ENCODE peak calls at places on chromosome 15, in four cellular contexts. Q, L, T and S are unnamed samples. For H3K4me1, the result is how much of the 10 kb centered on the place peaks cover.

GRCh38 chr15:19987389-19988048 is 554.1 kb downstream of the GOLGA6L6 start:
- DNase-seq in T (peak), L (peak), Q (peak), S (no peak)

GRCh38 chr15:70291295-70291694 is 193.6 kb upstream of the TLE3 start:
- DNase-seq in Q (no peak), L (no peak), T (no peak), S (no peak)

GRCh38 chr15:43241100-43241499 is 20.3 kb upstream of the EPB42 start:
- DNase-seq in T (no peak), L (no peak), Q (no peak), S (no peak)

GRCh38 chr15:44010114-44010513 is 183.3 kb downstream of the WDR76 start:
- DNase-seq in T (no peak), L (no peak), Q (no peak), S (no peak)

GRCh38 chr15:69498282-69498681 is 45.7 kb downstream of the RPLP1 start:
- DNase-seq in T (peak), Q (no peak), L (no peak), S (no peak)

GRCh38 chr15:60643490-60644040 is 164.6 kb upstream of the ICE2 start:
- DNase-seq in L (no peak), Q (no peak), T (no peak), S (no peak)

GRCh38 chr15:31799711-31800321 is 230.5 kb upstream of the CHRNA7 start:
- DNase-seq in T (no peak), Q (no peak), L (no peak), S (no peak)

GRCh38 chr15:62035256-62035908 is 24.9 kb downstream of the VPS13C start:
- DNase-seq in L (no peak), Q (no peak), T (no peak), S (no peak)

GRCh38 chr15:31024330-31024729 is 32.9 kb upstream of the MTMR10 start:
- DNase-seq in L (no peak), Q (peak), T (no peak), S (peak)

GRCh38 chr15:60390931-60391501 is 6.8 kb downstream of the ANXA2 start:
- DNase-seq in T (no peak), Q (peak), L (peak), S (peak)

GRCh38 chr15:39376371-39376909 is 204.4 kb upstream of the THBS1 start:
- DNase-seq in L (no peak), Q (no peak), T (no peak), S (no peak)

GRCh38 chr15:76223521-76223920 is 87.7 kb downstream of the ETFA start:
- DNase-seq in Q (no peak), T (no peak), L (no peak), S (no peak)

GRCh38 chr15:76776480-76776879 is 128.7 kb downstream of the SCAPER start:
- DNase-seq in T (no peak), Q (no peak), L (no peak), S (no peak)

GRCh38 chr15:68434021-68434420 is 2.1 kb upstream of the ITGA11 start:
- DNase-seq in L (no peak), T (peak), Q (no peak), S (no peak)

GRCh38 chr15:75712668-75713337 is at the start of gene CSPG4:
- DNase-seq in T (peak), L (peak), Q (no peak), S (no peak)

GRCh38 chr15:41585140-41586047 is 26.4 kb downstream of the TYRO3 start:
- DNase-seq in T (peak), Q (no peak), L (no peak), S (no peak)

GRCh38 chr15:77702211-77702957 is 69.7 kb upstream of the LINGO1 start:
- DNase-seq in L (peak), Q (no peak), T (peak), S (no peak)

GRCh38 chr15:98649621-98649995 is 1.3 kb downstream of the IGF1R start:
- DNase-seq in T (no peak), Q (no peak), L (no peak), S (no peak)

GRCh38 chr15:58524247-58524646 is 92.5 kb downstream of the LIPC start:
- DNase-seq in Q (peak), L (no peak), T (no peak), S (no peak)

GRCh38 chr15:98650871-98651481 is 2.6 kb downstream of the IGF1R start:
- DNase-seq in T (no peak), Q (no peak), L (no peak), S (no peak)

GRCh38 chr15:43772624-43773023 is 4.1 kb downstream of the ELL3 start:
- DNase-seq in Q (no peak), T (no peak), L (no peak), S (no peak)

DNA sequence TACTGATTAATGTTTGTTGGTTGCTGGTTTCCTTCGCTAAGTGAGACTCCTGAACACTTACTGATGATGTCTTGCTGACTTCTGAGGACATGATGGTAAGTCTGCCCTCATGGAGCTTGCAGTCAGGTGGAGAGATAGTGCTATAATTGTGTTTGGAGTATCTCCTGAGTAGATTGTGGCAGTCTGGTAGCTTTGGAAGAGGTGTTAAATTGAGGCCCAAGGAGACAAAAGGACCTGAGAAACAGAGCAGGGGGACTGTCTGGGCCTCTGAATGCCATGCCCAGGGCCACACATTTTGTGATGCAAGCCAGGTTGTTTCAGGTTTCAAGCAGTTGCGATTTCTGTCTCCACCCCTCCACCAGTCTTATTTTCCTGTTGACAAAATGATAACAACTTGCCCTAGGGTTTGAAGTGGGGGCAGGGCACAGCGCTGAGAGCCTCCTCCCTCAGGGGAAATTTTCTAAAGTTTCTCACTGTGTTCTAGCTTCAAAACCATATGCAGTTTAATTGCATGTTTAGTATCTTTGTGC is 16.7 kb downstream of the SMAD3 start:
- DNase-seq in L (peak), Q (no peak), T (no peak), S (no peak)
- TF ChIP-seq ZNF274 in L (no peak), Q (no peak), T (no peak), S (no peak)

DNA sequence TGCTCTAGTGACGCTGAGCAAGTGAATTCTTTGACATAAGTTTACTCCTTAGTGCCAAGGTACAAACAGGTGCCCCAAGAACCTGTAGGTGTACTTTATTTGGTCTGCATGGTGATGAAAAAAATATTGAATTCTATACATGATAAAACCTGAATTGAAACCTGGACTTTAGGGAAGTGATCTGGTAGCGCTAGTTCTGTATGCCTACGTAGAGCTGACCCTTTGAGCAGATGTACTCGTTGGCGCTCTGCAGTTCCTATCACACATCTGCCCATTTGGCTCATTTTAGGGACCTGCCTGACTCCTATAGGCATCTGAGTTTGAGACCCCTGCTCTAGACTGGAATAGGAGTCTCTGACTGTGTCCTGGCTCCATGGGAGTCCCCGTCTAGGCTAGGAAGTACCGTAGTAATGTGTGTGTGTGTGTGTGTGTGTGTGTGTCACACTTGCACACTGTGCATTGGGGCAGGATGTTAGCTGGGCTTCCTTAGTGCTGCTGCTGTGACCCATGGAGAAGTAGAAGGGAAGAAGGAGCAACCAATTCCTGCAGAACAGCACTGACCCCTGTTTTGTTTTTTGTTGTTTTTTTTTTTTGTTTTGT is 21.2 kb downstream of the STARD5 start:
- DNase-seq in T (no peak), Q (no peak), L (no peak), S (no peak)
- H3K4me1 ChIP-seq in T (under half), Q (under half), L (under half), S (under half)

GRCh38 chr15:92444631-92445030 is 51.0 kb downstream of the ST8SIA2 start:
- DNase-seq in Q (no peak), T (no peak), L (no peak), S (no peak)

GRCh38 chr15:92448370-92448769 is 54.7 kb downstream of the ST8SIA2 start:
- DNase-seq in Q (no peak), L (no peak), T (no peak), S (no peak)

GRCh38 chr15:92438471-92438870 is 44.8 kb downstream of the ST8SIA2 start:
- DNase-seq in L (no peak), T (no peak), Q (no peak), S (no peak)

GRCh38 chr15:92439311-92439710 is 45.6 kb downstream of the ST8SIA2 start:
- DNase-seq in Q (no peak), L (no peak), T (no peak), S (no peak)

GRCh38 chr15:92443381-92443780 is 49.7 kb downstream of the ST8SIA2 start:
- DNase-seq in L (no peak), T (no peak), Q (no peak), S (no peak)
- TF ChIP-seq FOSL1 in L (no peak), T (no peak), Q (no peak), S (no peak)

GRCh38 chr15:99932676-99933402 is 199.6 kb upstream of the LYSMD4 start:
- DNase-seq in L (no peak), T (no peak), Q (no peak), S (no peak)
- TF ChIP-seq ZNF274 in L (no peak), T (no peak), Q (no peak), S (no peak)

GRCh38 chr15:63243776-63244175 is 33.6 kb upstream of the APH1B start:
- DNase-seq in Q (no peak), T (no peak), L (no peak), S (no peak)
- H3K4me1 ChIP-seq in Q (under half), T (under half), L (under half), S (under half)

DNA sequence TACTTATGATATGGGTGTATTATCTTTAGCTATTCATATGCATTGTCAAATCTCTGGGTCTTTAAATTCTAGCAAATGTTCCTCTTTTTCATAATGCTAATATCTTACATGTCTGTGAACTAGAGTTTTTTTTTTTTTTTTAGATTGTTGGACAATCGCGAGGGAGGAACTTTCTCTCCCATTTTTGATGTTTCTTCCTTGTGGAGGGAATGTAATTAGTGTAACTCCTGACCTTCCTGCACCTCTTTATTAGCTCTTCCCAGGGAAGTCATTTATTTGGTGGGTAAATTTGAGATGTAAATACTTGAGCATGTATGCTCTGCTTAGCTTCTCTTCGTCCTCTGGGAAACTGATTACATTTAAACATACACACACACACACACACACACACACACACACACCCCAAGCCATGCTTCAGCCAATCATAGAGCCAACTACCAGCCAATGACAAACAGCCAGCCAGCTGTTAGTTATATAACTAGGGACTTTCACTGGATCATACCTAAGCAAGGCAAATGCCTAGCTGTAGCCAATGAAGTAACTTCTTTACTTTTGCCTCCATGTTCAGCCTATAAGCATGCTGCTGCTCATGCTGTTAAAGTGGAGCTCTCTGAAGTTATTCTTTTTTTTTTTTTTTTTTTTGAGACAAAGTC is 8.3 kb upstream of the USP8 start:
- DNase-seq in Q (peak), T (no peak), L (peak), S (peak)
- TF ChIP-seq FOSL1 in Q (no peak), T (no peak), L (no peak), S (no peak)

DNA sequence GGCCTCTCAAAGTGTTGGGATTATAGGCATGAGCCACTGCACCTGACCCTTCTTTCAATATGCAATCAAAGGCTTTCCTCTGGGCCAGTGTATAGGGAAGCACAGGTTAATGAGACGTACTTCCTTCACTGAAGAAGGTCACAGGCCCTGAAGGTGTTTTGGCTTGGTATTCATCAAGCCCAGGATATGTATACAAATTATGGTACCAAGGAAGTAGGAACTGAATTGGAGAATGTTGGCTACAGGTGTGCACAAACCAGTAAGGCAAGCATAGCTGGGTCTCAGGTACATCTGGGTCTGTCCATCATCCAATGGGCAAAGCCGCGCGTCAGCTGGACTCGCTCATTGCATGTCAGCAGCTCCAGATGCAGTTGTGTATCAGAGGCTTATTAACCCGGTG is 237.9 kb downstream of the ADAMTS17 start:
- DNase-seq in Q (no peak), L (no peak), T (no peak), S (no peak)
- TF ChIP-seq ZNF274 in Q (no peak), L (no peak), T (no peak), S (no peak)

GRCh38 chr15:74377831-74378766 is 10.7 kb upstream of the CYP11A1 start:
- DNase-seq in T (no peak), L (no peak), Q (no peak), S (no peak)
- H3K4me1 ChIP-seq in T (under half), L (under half), Q (half or more), S (under half)

GRCh38 chr15:67110400-67110799 is 45.0 kb downstream of the SMAD3 start:
- DNase-seq in T (no peak), Q (no peak), L (no peak), S (no peak)
- TF ChIP-seq FOSL1 in T (no peak), Q (no peak), L (no peak), S (no peak)

GRCh38 chr15:56871180-56871579 is 47.3 kb upstream of the TCF12 start:
- DNase-seq in T (no peak), Q (peak), L (no peak), S (peak)
- TF ChIP-seq ZNF274 in T (no peak), Q (no peak), L (no peak), S (no peak)